ENCODE peak calls at places on chromosomes 7 and 10, in seven cellular contexts. One of them, this sample, is unnamed.

GRCh38 chr7:93944673-93945072 is 23.1 kb downstream of the GNG11 start:
- DNase-seq in GM10248: no peak
- DNase-seq in PC-3: no peak
- DNase-seq in ovary: no peak
- DNase-seq in AG09319: no peak
- DNase-seq in sigmoid colon: no peak
- DNase-seq in activated B cell treated with CpG ODN at 0.5 μM for 24 hours: no peak
- DNase-seq in this sample: no peak

GRCh38 chr7:47255441-47255840 is 326.5 kb downstream of the TNS3 start:
- DNase-seq in activated B cell treated with CpG ODN at 0.5 μM for 24 hours: no peak
- DNase-seq in sigmoid colon: no peak
- DNase-seq in PC-3: no peak
- DNase-seq in GM10248: no peak
- DNase-seq in AG09319: no peak
- DNase-seq in ovary: no peak
- DNase-seq in this sample: no peak

GRCh38 chr7:21367537-21367936 is 60.3 kb upstream of the SP4 start:
- DNase-seq in sigmoid colon: no peak
- DNase-seq in PC-3: no peak
- DNase-seq in GM10248: no peak
- DNase-seq in activated B cell treated with CpG ODN at 0.5 μM for 24 hours: no peak
- DNase-seq in AG09319: no peak
- DNase-seq in ovary: no peak
- DNase-seq in this sample: no peak

GRCh38 chr7:50317221-50317678 is 12.7 kb downstream of the IKZF1 start:
- DNase-seq in activated B cell treated with CpG ODN at 0.5 μM for 24 hours: no peak
- DNase-seq in sigmoid colon: no peak
- DNase-seq in AG09319: no peak
- DNase-seq in GM10248: peak
- DNase-seq in ovary: no peak
- DNase-seq in PC-3: no peak
- DNase-seq in this sample: no peak

GRCh38 chr10:43372751-43373445 is 1.5 kb downstream of the FXYD4 start:
- DNase-seq in GM10248: no peak
- DNase-seq in ovary: no peak
- DNase-seq in activated B cell treated with CpG ODN at 0.5 μM for 24 hours: no peak
- DNase-seq in sigmoid colon: peak
- DNase-seq in AG09319: no peak
- DNase-seq in PC-3: no peak
- DNase-seq in this sample: no peak

GRCh38 chr7:45624392-45624760 is 50.2 kb downstream of the ADCY1 start:
- DNase-seq in ovary: no peak
- DNase-seq in activated B cell treated with CpG ODN at 0.5 μM for 24 hours: no peak
- DNase-seq in PC-3: peak
- DNase-seq in GM10248: no peak
- DNase-seq in AG09319: no peak
- DNase-seq in sigmoid colon: no peak
- DNase-seq in this sample: no peak

GRCh38 chr10:51895209-51895608 is 195.8 kb upstream of the CSTF2T start:
- DNase-seq in activated B cell treated with CpG ODN at 0.5 μM for 24 hours: no peak
- DNase-seq in AG09319: peak
- DNase-seq in sigmoid colon: peak
- DNase-seq in PC-3: no peak
- DNase-seq in GM10248: no peak
- DNase-seq in ovary: peak
- DNase-seq in this sample: peak

GRCh38 chr10:47264797-47265281 is 35.2 kb upstream of the GDF10 start:
- DNase-seq in GM10248: no peak
- DNase-seq in PC-3: no peak
- DNase-seq in activated B cell treated with CpG ODN at 0.5 μM for 24 hours: no peak
- DNase-seq in ovary: no peak
- DNase-seq in AG09319: no peak
- DNase-seq in sigmoid colon: no peak
- DNase-seq in this sample: no peak

GRCh38 chr10:21487416-21488180 is 37.9 kb downstream of the SKIDA1 start:
- DNase-seq in activated B cell treated with CpG ODN at 0.5 μM for 24 hours: no peak
- DNase-seq in PC-3: no peak
- DNase-seq in GM10248: no peak
- DNase-seq in ovary: no peak
- DNase-seq in sigmoid colon: no peak
- DNase-seq in AG09319: no peak
- DNase-seq in this sample: no peak

GRCh38 chr7:133645870-133646492 is 393.1 kb downstream of the EXOC4 start:
- DNase-seq in GM10248: no peak
- DNase-seq in activated B cell treated with CpG ODN at 0.5 μM for 24 hours: no peak
- DNase-seq in ovary: no peak
- DNase-seq in sigmoid colon: no peak
- DNase-seq in AG09319: no peak
- DNase-seq in PC-3: peak
- DNase-seq in this sample: peak

GRCh38 chr10:110491346-110491745 is 6.4 kb upstream of the DUSP5 start:
- DNase-seq in GM10248: no peak
- DNase-seq in activated B cell treated with CpG ODN at 0.5 μM for 24 hours: no peak
- DNase-seq in ovary: no peak
- DNase-seq in PC-3: peak
- DNase-seq in sigmoid colon: no peak
- DNase-seq in AG09319: no peak
- DNase-seq in this sample: no peak

GRCh38 chr10:963186-963585 is 25.0 kb upstream of the GTPBP4 start:
- DNase-seq in GM10248: no peak
- DNase-seq in sigmoid colon: no peak
- DNase-seq in AG09319: no peak
- DNase-seq in ovary: no peak
- DNase-seq in PC-3: no peak
- DNase-seq in activated B cell treated with CpG ODN at 0.5 μM for 24 hours: no peak
- DNase-seq in this sample: no peak

GRCh38 chr10:129536336-129536735 is 69.3 kb downstream of the MGMT start:
- DNase-seq in activated B cell treated with CpG ODN at 0.5 μM for 24 hours: no peak
- DNase-seq in AG09319: no peak
- DNase-seq in PC-3: no peak
- DNase-seq in GM10248: no peak
- DNase-seq in ovary: no peak
- DNase-seq in sigmoid colon: no peak
- DNase-seq in this sample: no peak

GRCh38 chr10:30557884-30558283 is 71.7 kb downstream of the LYZL2 start:
- DNase-seq in sigmoid colon: no peak
- DNase-seq in ovary: no peak
- DNase-seq in GM10248: no peak
- DNase-seq in AG09319: no peak
- DNase-seq in PC-3: peak
- DNase-seq in activated B cell treated with CpG ODN at 0.5 μM for 24 hours: no peak
- DNase-seq in this sample: peak

GRCh38 chr7:106905734-106906133 is 40.7 kb downstream of the PIK3CG start:
- DNase-seq in sigmoid colon: no peak
- DNase-seq in AG09319: no peak
- DNase-seq in activated B cell treated with CpG ODN at 0.5 μM for 24 hours: no peak
- DNase-seq in ovary: no peak
- DNase-seq in GM10248: no peak
- DNase-seq in PC-3: no peak
- DNase-seq in this sample: no peak

GRCh38 chr10:15737635-15738034 is 17.9 kb upstream of the ITGA8 start:
- DNase-seq in AG09319: no peak
- DNase-seq in sigmoid colon: no peak
- DNase-seq in activated B cell treated with CpG ODN at 0.5 μM for 24 hours: no peak
- DNase-seq in ovary: no peak
- DNase-seq in GM10248: no peak
- DNase-seq in PC-3: peak
- DNase-seq in this sample: no peak

GRCh38 chr7:17371656-17372524 is 73.4 kb downstream of the AHR start:
- DNase-seq in PC-3: peak
- DNase-seq in activated B cell treated with CpG ODN at 0.5 μM for 24 hours: no peak
- DNase-seq in sigmoid colon: no peak
- DNase-seq in AG09319: peak
- DNase-seq in ovary: no peak
- DNase-seq in GM10248: no peak
- DNase-seq in this sample: peak

GRCh38 chr10:38159007-38159406 is 64.9 kb downstream of the ZNF37A start:
- DNase-seq in AG09319: no peak
- DNase-seq in GM10248: no peak
- DNase-seq in ovary: no peak
- DNase-seq in sigmoid colon: no peak
- DNase-seq in PC-3: peak
- DNase-seq in activated B cell treated with CpG ODN at 0.5 μM for 24 hours: no peak
- DNase-seq in this sample: no peak

GRCh38 chr7:3194501-3195141 is 106.4 kb upstream of the SDK1 start:
- DNase-seq in sigmoid colon: no peak
- DNase-seq in PC-3: peak
- DNase-seq in AG09319: no peak
- DNase-seq in GM10248: no peak
- DNase-seq in ovary: peak
- DNase-seq in activated B cell treated with CpG ODN at 0.5 μM for 24 hours: no peak
- DNase-seq in this sample: peak
- TF ChIP-seq CTCF in sigmoid colon: no peak
- TF ChIP-seq CTCF in PC-3: no peak
- TF ChIP-seq CTCF in AG09319: no peak
- TF ChIP-seq CTCF in GM10248: no peak
- TF ChIP-seq CTCF in ovary: no peak
- TF ChIP-seq CTCF in activated B cell treated with CpG ODN at 0.5 μM for 24 hours: no peak
- TF ChIP-seq CTCF in this sample: no peak

DNA sequence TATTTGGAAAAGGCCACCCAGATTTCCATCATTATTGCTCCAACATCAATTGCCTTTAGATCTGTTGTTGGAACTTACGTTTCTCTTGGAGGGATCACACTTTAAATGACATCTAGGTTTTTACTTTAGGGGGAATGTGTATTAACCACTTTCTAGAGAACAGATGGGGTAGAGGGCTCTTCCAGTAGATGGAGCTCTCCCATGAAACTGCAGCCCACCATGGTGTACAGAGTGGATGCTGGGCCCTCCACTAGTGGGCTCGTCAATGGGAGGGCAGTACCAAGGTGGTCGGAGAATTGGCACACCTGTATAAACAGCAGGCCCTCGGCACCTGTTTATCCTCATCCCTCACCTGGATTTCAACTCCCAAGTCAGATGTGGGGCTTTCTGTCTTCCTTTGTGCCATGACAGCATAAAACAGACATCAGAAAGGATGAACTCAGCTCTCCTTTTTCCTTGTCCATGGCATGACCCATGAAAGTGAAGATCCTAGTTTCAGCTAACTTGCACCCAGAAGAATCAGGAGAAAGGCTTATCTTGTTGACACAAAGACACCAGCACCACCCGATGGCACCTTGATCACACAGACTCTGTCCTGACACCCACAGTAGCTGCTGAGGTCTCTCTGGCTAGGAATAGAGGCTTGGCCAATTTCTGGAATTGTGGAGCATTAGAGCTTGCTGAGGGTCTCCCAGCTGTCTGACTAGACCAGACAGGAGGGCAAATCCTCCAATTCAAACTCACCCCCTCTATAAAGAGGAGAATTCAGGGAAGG is 150.5 kb downstream of the CYP26A1 start:
- DNase-seq in activated B cell treated with CpG ODN at 0.5 μM for 24 hours: no peak
- DNase-seq in ovary: no peak
- DNase-seq in GM10248: no peak
- DNase-seq in AG09319: no peak
- DNase-seq in sigmoid colon: no peak
- DNase-seq in PC-3: peak
- DNase-seq in this sample: no peak
- TF ChIP-seq CTCF in activated B cell treated with CpG ODN at 0.5 μM for 24 hours: no peak
- TF ChIP-seq CTCF in ovary: no peak
- TF ChIP-seq CTCF in GM10248: no peak
- TF ChIP-seq CTCF in AG09319: no peak
- TF ChIP-seq CTCF in sigmoid colon: no peak
- TF ChIP-seq CTCF in PC-3: peak
- TF ChIP-seq CTCF in this sample: no peak

DNA sequence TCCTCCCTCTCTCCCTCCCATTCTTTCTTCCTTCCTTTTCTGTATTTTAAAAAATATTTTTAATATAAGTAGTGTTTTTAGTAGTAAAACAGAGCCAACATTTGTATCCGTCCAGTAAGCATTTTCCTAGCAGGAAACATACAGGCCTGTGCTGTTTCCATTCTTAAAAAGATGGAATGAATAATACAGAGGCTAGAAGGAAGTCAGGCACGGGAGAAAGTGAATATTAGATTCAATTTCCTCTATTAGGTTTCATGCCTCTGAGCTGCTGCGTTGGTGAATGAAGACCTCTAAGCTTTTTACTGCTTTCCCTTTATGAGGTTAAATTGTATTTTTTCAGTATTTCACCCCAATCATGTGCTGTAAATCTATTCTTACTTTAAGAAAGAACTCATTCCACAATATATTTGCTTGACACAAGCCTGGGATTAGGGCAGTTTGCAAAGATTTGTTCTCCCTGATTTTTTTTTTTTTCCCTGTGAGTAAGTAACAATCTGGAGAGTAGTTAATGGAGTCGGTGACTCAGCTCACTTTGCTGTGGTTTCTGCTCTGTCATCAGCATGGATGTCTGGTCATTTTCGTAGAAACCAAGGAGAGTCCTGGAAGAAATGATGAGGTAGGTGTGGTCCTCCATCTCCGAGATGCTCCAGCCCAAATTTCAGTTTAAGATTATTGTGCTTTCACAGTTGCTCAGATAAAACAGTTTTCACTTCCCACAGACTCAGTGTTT is 76.1 kb upstream of the PITRM1 start:
- DNase-seq in GM10248: no peak
- DNase-seq in sigmoid colon: no peak
- DNase-seq in AG09319: peak
- DNase-seq in activated B cell treated with CpG ODN at 0.5 μM for 24 hours: no peak
- DNase-seq in PC-3: peak
- DNase-seq in ovary: no peak
- DNase-seq in this sample: peak
- TF ChIP-seq CTCF in GM10248: no peak
- TF ChIP-seq CTCF in sigmoid colon: no peak
- TF ChIP-seq CTCF in AG09319: no peak
- TF ChIP-seq CTCF in activated B cell treated with CpG ODN at 0.5 μM for 24 hours: no peak
- TF ChIP-seq CTCF in PC-3: no peak
- TF ChIP-seq CTCF in ovary: no peak
- TF ChIP-seq CTCF in this sample: no peak

GRCh38 chr7:29749701-29750321 is 56.5 kb upstream of the WIPF3 start:
- DNase-seq in AG09319: no peak
- DNase-seq in ovary: no peak
- DNase-seq in activated B cell treated with CpG ODN at 0.5 μM for 24 hours: no peak
- DNase-seq in PC-3: no peak
- DNase-seq in GM10248: no peak
- DNase-seq in sigmoid colon: no peak
- DNase-seq in this sample: no peak

DNA sequence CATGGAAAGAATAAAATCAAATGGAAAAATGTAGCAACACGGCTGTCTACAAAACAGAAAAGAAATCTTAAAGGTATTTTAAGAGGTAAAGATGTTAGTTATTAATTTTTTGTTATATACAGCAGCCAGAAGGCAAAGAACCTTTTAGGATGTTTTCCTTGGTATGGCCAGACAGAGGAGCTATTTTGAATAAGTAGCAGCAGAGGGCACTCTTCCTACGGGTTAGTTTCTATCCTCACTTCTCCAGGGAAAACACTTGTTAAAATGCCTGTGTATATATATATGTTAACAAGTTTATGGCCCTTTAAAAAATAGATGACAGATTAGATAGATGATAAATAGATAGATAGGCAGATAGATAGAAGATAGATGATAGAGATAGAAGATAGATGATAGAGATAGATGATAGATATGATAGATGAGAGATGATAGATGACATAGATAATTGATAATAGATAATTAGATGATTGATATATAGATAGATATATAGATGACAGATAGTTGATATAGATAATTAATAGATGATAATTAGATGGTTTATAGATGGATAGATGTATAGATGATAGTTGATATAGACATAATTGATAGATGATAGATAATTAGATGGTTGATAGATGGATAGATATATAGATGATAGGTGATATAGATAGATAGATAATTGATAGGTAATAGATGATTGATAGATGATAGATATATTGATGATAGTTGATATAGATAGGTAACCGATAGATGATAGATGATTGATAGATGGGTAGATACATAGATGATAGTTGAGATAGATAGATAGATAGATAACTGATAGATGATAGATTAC is 57.8 kb upstream of the WIPF3 start:
- DNase-seq in GM10248: no peak
- DNase-seq in PC-3: peak
- DNase-seq in activated B cell treated with CpG ODN at 0.5 μM for 24 hours: no peak
- DNase-seq in AG09319: no peak
- DNase-seq in ovary: no peak
- DNase-seq in sigmoid colon: no peak
- DNase-seq in this sample: peak
- TF ChIP-seq CTCF in GM10248: peak
- TF ChIP-seq CTCF in PC-3: peak
- TF ChIP-seq CTCF in activated B cell treated with CpG ODN at 0.5 μM for 24 hours: no peak
- TF ChIP-seq CTCF in AG09319: peak
- TF ChIP-seq CTCF in ovary: peak
- TF ChIP-seq CTCF in sigmoid colon: peak
- TF ChIP-seq CTCF in this sample: peak

This sample was measured in MCF 10A.